ENCODE peak calls at places on chromosomes 4 and X, in nine cellular contexts. V, K, X, L, P, W, R, Z and D are unnamed samples.

GRCh38 chr4:76380561-76380960 is 40.4 kb downstream of the CCDC158 start:
- DNase-seq in V (no peak), K (no peak), X (no peak), L (no peak), P (no peak), W (no peak), R (no peak), Z (no peak), D (no peak)

GRCh38 chr4:127922226-127922625 is 41.5 kb downstream of the PLK4 start:
- DNase-seq in V (no peak), K (no peak), X (no peak), L (no peak), P (no peak), W (no peak), R (no peak), Z (no peak), D (no peak)

GRCh38 chr4:6568689-6569332 is 6.2 kb upstream of the MAN2B2 start:
- DNase-seq in V (no peak), K (no peak), X (no peak), L (no peak), P (no peak), W (no peak), R (no peak), Z (no peak), D (no peak)

GRCh38 chr4:108048997-108049396 is 59.3 kb downstream of the HADH start:
- DNase-seq in V (no peak), K (no peak), X (no peak), L (no peak), P (no peak), W (no peak), R (no peak), Z (no peak), D (no peak)

GRCh38 chrX:74232859-74233258 is 71.1 kb upstream of the ZCCHC13 start:
- DNase-seq in V (no peak), K (no peak), X (no peak), L (peak), P (no peak), W (no peak), R (no peak), Z (no peak), D (no peak)

GRCh38 chr4:3819210-3819919 is 53.2 kb downstream of the ADRA2C start:
- DNase-seq in V (no peak), K (no peak), X (no peak), L (no peak), P (no peak), W (no peak), R (no peak), Z (peak), D (no peak)

GRCh38 chr4:174564529-174564928 is 42.2 kb upstream of the HPGD start:
- DNase-seq in V (no peak), K (no peak), X (no peak), L (no peak), P (no peak), W (no peak), R (no peak), Z (no peak), D (no peak)

GRCh38 chr4:7359302-7360063 is 75.2 kb downstream of the PSAPL1 start:
- DNase-seq in V (no peak), K (no peak), X (no peak), L (no peak), P (no peak), W (no peak), R (no peak), Z (no peak), D (no peak)

GRCh38 chr4:1759170-1759817 is 33.8 kb upstream of the FGFR3 start:
- DNase-seq in V (no peak), K (no peak), X (no peak), L (no peak), P (no peak), W (no peak), R (no peak), Z (no peak), D (no peak)

GRCh38 chrX:151776936-151777335 is 42.4 kb downstream of the CNGA2 start:
- DNase-seq in V (no peak), K (no peak), X (no peak), L (no peak), P (no peak), W (no peak), R (no peak), Z (no peak), D (no peak)

GRCh38 chr4:15778191-15778741 is at the start of gene CD38:
- DNase-seq in V (peak), K (peak), X (no peak), L (no peak), P (peak), W (peak), R (no peak), Z (peak), D (no peak)

GRCh38 chr4:128006592-128006991 is 41.4 kb downstream of the ABHD18 start:
- DNase-seq in V (no peak), K (no peak), X (no peak), L (no peak), P (no peak), W (no peak), R (no peak), Z (no peak), D (no peak)

GRCh38 chrX:41377624-41378023 is 43.7 kb downstream of the DDX3X start:
- DNase-seq in V (peak), K (no peak), X (no peak), L (no peak), P (no peak), W (no peak), R (no peak), Z (no peak), D (no peak)

GRCh38 chr4:163492951-163493504 is 1.5 kb upstream of the TMA16 start:
- DNase-seq in V (no peak), K (no peak), X (no peak), L (no peak), P (peak), W (no peak), R (no peak), Z (no peak), D (peak)

GRCh38 chrX:99384594-99385374 is 1025.3 kb downstream of the PCDH19 start:
- DNase-seq in V (no peak), K (no peak), X (no peak), L (no peak), P (no peak), W (no peak), R (no peak), Z (no peak), D (no peak)

GRCh38 chr4:108117473-108118182 is 51.1 kb downstream of the LEF1 start:
- DNase-seq in V (no peak), K (no peak), X (peak), L (no peak), P (no peak), W (no peak), R (no peak), Z (no peak), D (peak)

GRCh38 chr4:41236508-41236907 is 20.2 kb upstream of the UCHL1 start:
- DNase-seq in V (no peak), K (no peak), X (no peak), L (no peak), P (no peak), W (no peak), R (no peak), Z (no peak), D (no peak)

GRCh38 chr4:10611673-10612072 is 72.9 kb downstream of the CLNK start:
- DNase-seq in V (no peak), K (no peak), X (peak), L (no peak), P (no peak), W (no peak), R (peak), Z (no peak), D (no peak)

GRCh38 chr4:749771-750666 is 44.4 kb downstream of the PCGF3 start:
- DNase-seq in V (no peak), K (peak), X (no peak), L (peak), P (no peak), W (no peak), R (no peak), Z (peak), D (no peak)

GRCh38 chr4:18930487-18930886 is 908.9 kb upstream of the LCORL start:
- DNase-seq in V (no peak), K (no peak), X (no peak), L (no peak), P (no peak), W (no peak), R (no peak), Z (no peak), D (no peak)

GRCh38 chrX:99717716-99718115 is 692.4 kb downstream of the PCDH19 start:
- DNase-seq in V (no peak), K (no peak), X (no peak), L (no peak), P (no peak), W (no peak), R (no peak), Z (no peak), D (no peak)